ENCODE peak calls at places on chromosomes 6 and 20, in four cellular contexts. One of them, this sample, is unnamed.

GRCh38 chr6:37540390-37540789 is 40.7 kb upstream of the CCDC167 start:
- DNase-seq in NCI-H2171: no peak
- DNase-seq in bronchial epithelial cell: no peak
- DNase-seq in activated CD8-positive, alpha-beta memory T cell treated with anti-CD3 and anti-CD28 coated beads, Interleukin-2, amount 50 U/mL, for 4 hours: no peak
- DNase-seq in this sample: no peak

GRCh38 chr6:37048851-37049734 is 43.6 kb downstream of the FGD2 start:
- DNase-seq in NCI-H2171: no peak
- DNase-seq in bronchial epithelial cell: peak; percentile 94
- DNase-seq in activated CD8-positive, alpha-beta memory T cell treated with anti-CD3 and anti-CD28 coated beads, Interleukin-2, amount 50 U/mL, for 4 hours: peak; percentile 75
- DNase-seq in this sample: no peak

GRCh38 chr6:90415178-90415577 is 118.5 kb upstream of the BACH2 start:
- DNase-seq in NCI-H2171: no peak
- DNase-seq in bronchial epithelial cell: no peak
- DNase-seq in activated CD8-positive, alpha-beta memory T cell treated with anti-CD3 and anti-CD28 coated beads, Interleukin-2, amount 50 U/mL, for 4 hours: no peak
- DNase-seq in this sample: no peak

GRCh38 chr20:58867211-58867610 is 14.7 kb downstream of the GNAS start:
- DNase-seq in NCI-H2171: no peak
- DNase-seq in bronchial epithelial cell: no peak
- DNase-seq in activated CD8-positive, alpha-beta memory T cell treated with anti-CD3 and anti-CD28 coated beads, Interleukin-2, amount 50 U/mL, for 4 hours: no peak
- DNase-seq in this sample: no peak

GRCh38 chr20:63830821-63831593 is at the start of gene ZBTB46:
- DNase-seq in NCI-H2171: peak; percentile 75
- DNase-seq in bronchial epithelial cell: no peak
- DNase-seq in activated CD8-positive, alpha-beta memory T cell treated with anti-CD3 and anti-CD28 coated beads, Interleukin-2, amount 50 U/mL, for 4 hours: no peak
- DNase-seq in this sample: peak; percentile 47

GRCh38 chr20:64214952-64215351 is 40.6 kb upstream of the PCMTD2 start:
- DNase-seq in NCI-H2171: no peak
- DNase-seq in bronchial epithelial cell: peak; percentile 27
- DNase-seq in activated CD8-positive, alpha-beta memory T cell treated with anti-CD3 and anti-CD28 coated beads, Interleukin-2, amount 50 U/mL, for 4 hours: no peak
- DNase-seq in this sample: no peak

GRCh38 chr6:36442671-36443497 is at the start of the genes KCTD20 and PXT1:
- DNase-seq in NCI-H2171: peak; percentile 87
- DNase-seq in bronchial epithelial cell: peak; percentile 50
- DNase-seq in activated CD8-positive, alpha-beta memory T cell treated with anti-CD3 and anti-CD28 coated beads, Interleukin-2, amount 50 U/mL, for 4 hours: peak; percentile 85
- DNase-seq in this sample: peak; percentile 93

GRCh38 chr6:72620866-72621242 is 1.0 kb upstream of the KCNQ5 start:
- DNase-seq in NCI-H2171: no peak
- DNase-seq in bronchial epithelial cell: no peak
- DNase-seq in activated CD8-positive, alpha-beta memory T cell treated with anti-CD3 and anti-CD28 coated beads, Interleukin-2, amount 50 U/mL, for 4 hours: peak; percentile 22
- DNase-seq in this sample: no peak

GRCh38 chr6:7203939-7204338 is 96.2 kb downstream of the RREB1 start:
- DNase-seq in NCI-H2171: no peak
- DNase-seq in bronchial epithelial cell: peak; percentile 31
- DNase-seq in activated CD8-positive, alpha-beta memory T cell treated with anti-CD3 and anti-CD28 coated beads, Interleukin-2, amount 50 U/mL, for 4 hours: no peak
- DNase-seq in this sample: no peak

GRCh38 chr6:170367241-170367640 is 60.7 kb downstream of the FAM120B start:
- DNase-seq in NCI-H2171: no peak
- DNase-seq in bronchial epithelial cell: no peak
- DNase-seq in activated CD8-positive, alpha-beta memory T cell treated with anti-CD3 and anti-CD28 coated beads, Interleukin-2, amount 50 U/mL, for 4 hours: no peak
- DNase-seq in this sample: no peak

GRCh38 chr20:51422912-51423667 is 119.4 kb downstream of the NFATC2 start:
- DNase-seq in NCI-H2171: no peak
- DNase-seq in bronchial epithelial cell: no peak
- DNase-seq in activated CD8-positive, alpha-beta memory T cell treated with anti-CD3 and anti-CD28 coated beads, Interleukin-2, amount 50 U/mL, for 4 hours: no peak
- DNase-seq in this sample: no peak

GRCh38 chr6:87494761-87495422 is 22.1 kb downstream of the SLC35A1 start:
- DNase-seq in NCI-H2171: no peak
- DNase-seq in bronchial epithelial cell: no peak
- DNase-seq in activated CD8-positive, alpha-beta memory T cell treated with anti-CD3 and anti-CD28 coated beads, Interleukin-2, amount 50 U/mL, for 4 hours: no peak
- DNase-seq in this sample: no peak

This sample was measured in COR-L47.